ENCODE peak calls at places on chromosomes 1 and 21, in six cellular contexts. Z, T, S, I, D and Y are unnamed samples.

GRCh38 chr1:234956821-234957329 is 171.8 kb downstream of the TOMM20 start:
- DNase-seq in Z (peak), T (no peak), S (no peak), I (no peak), D (no peak), Y (no peak)

GRCh38 chr1:25450894-25451293 is 20.2 kb downstream of the MACO1 start:
- DNase-seq in Z (no peak), T (no peak), S (no peak), I (no peak), D (no peak), Y (no peak)

GRCh38 chr1:99469641-99470040 is 176.3 kb upstream of the PALMD start:
- DNase-seq in Z (no peak), T (peak), S (no peak), I (no peak), D (no peak), Y (no peak)

GRCh38 chr1:186420923-186421322 is 40.0 kb downstream of the PDC start:
- DNase-seq in Z (no peak), T (no peak), S (no peak), I (peak), D (no peak), Y (no peak)

GRCh38 chr1:18144921-18145699 is 37.5 kb downstream of the IGSF21 start:
- DNase-seq in Z (no peak), T (no peak), S (no peak), I (no peak), D (no peak), Y (no peak)

GRCh38 chr1:59062743-59063142 is 234.2 kb upstream of the FGGY start:
- DNase-seq in Z (peak), T (peak), S (peak), I (no peak), D (peak), Y (no peak)

GRCh38 chr1:27952147-27952546 is 7.6 kb upstream of the XKR8 start:
- DNase-seq in Z (no peak), T (no peak), S (no peak), I (no peak), D (no peak), Y (no peak)

GRCh38 chr21:36388835-36389234 is 3.6 kb downstream of the CHAF1B start:
- DNase-seq in Z (no peak), T (peak), S (no peak), I (no peak), D (no peak), Y (no peak)

GRCh38 chr21:43270800-43271261 is 102.0 kb downstream of the CRYAA start:
- DNase-seq in Z (peak), T (peak), S (no peak), I (no peak), D (no peak), Y (no peak)

GRCh38 chr1:35708179-35708891 is 10.3 kb downstream of the C1orf216 start:
- DNase-seq in Z (no peak), T (peak), S (peak), I (no peak), D (no peak), Y (no peak)

GRCh38 chr1:64516803-64517568 is 47.1 kb downstream of the CACHD1 start:
- DNase-seq in Z (no peak), T (peak), S (no peak), I (no peak), D (no peak), Y (no peak)

GRCh38 chr1:94541175-94542087 is at the start of gene F3:
- DNase-seq in Z (peak), T (peak), S (peak), I (peak), D (peak), Y (peak)

GRCh38 chr21:38289697-38290096 is 32.9 kb downstream of the KCNJ15 start:
- DNase-seq in Z (no peak), T (peak), S (no peak), I (no peak), D (no peak), Y (no peak)

GRCh38 chr1:2286923-2287322 is 58.8 kb downstream of the SKI start:
- DNase-seq in Z (no peak), T (no peak), S (no peak), I (no peak), D (no peak), Y (no peak)

GRCh38 chr21:29148535-29148934 is 18.1 kb downstream of the MAP3K7CL start:
- DNase-seq in Z (peak), T (peak), S (peak), I (no peak), D (no peak), Y (no peak)

GRCh38 chr1:19257178-19257914 is 5.7 kb downstream of the MRTO4 start:
- DNase-seq in Z (no peak), T (peak), S (peak), I (no peak), D (no peak), Y (no peak)

GRCh38 chr21:18411565-18411964 is 8.0 kb upstream of the TMPRSS15 start:
- DNase-seq in Z (no peak), T (no peak), S (no peak), I (no peak), D (no peak), Y (no peak)

GRCh38 chr1:2353215-2353906 is 38.0 kb downstream of the MORN1 start:
- DNase-seq in Z (no peak), T (no peak), S (no peak), I (no peak), D (no peak), Y (no peak)

GRCh38 chr1:184701821-184702220 is 52.8 kb downstream of the EDEM3 start:
- DNase-seq in Z (no peak), T (no peak), S (no peak), I (no peak), D (no peak), Y (no peak)

GRCh38 chr1:110556471-110556807 is 37.5 kb upstream of the KCNA10 start:
- DNase-seq in Z (peak), T (no peak), S (no peak), I (no peak), D (no peak), Y (no peak)

GRCh38 chr1:30106125-30106524 is 617.3 kb downstream of the MATN1 start:
- DNase-seq in Z (peak), T (peak), S (peak), I (no peak), D (no peak), Y (no peak)

GRCh38 chr21:37758997-37759396 is 157.3 kb downstream of the KCNJ6 start:
- DNase-seq in Z (no peak), T (peak), S (peak), I (peak), D (no peak), Y (no peak)

GRCh38 chr1:212035123-212035834 is at the start of the genes DTL and INTS7:
- DNase-seq in Z (peak), T (peak), S (peak), I (peak), D (peak), Y (peak)
- TF ChIP-seq CTCF in Z (peak), T (peak), S (peak), I (peak), D (peak), Y (peak)

GRCh38 chr1:230145953-230146476 is 79.0 kb downstream of the GALNT2 start:
- DNase-seq in Z (no peak), T (no peak), S (no peak), I (peak), D (no peak), Y (no peak)
- TF ChIP-seq CTCF in Z (no peak), T (no peak), S (no peak), I (no peak), D (no peak), Y (no peak)

GRCh38 chr1:223077434-223077833 is 65.6 kb downstream of the TLR5 start:
- DNase-seq in Z (no peak), T (no peak), S (no peak), I (no peak), D (no peak), Y (no peak)
- TF ChIP-seq CTCF in Z (no peak), T (peak), S (no peak), I (peak), D (no peak), Y (no peak)

GRCh38 chr1:52368383-52369172 is 2.6 kb upstream of the CC2D1B start:
- DNase-seq in Z (peak), T (peak), S (peak), I (peak), D (no peak), Y (no peak)
- TF ChIP-seq CTCF in Z (no peak), T (no peak), S (no peak), I (peak), D (no peak), Y (no peak)

DNA sequence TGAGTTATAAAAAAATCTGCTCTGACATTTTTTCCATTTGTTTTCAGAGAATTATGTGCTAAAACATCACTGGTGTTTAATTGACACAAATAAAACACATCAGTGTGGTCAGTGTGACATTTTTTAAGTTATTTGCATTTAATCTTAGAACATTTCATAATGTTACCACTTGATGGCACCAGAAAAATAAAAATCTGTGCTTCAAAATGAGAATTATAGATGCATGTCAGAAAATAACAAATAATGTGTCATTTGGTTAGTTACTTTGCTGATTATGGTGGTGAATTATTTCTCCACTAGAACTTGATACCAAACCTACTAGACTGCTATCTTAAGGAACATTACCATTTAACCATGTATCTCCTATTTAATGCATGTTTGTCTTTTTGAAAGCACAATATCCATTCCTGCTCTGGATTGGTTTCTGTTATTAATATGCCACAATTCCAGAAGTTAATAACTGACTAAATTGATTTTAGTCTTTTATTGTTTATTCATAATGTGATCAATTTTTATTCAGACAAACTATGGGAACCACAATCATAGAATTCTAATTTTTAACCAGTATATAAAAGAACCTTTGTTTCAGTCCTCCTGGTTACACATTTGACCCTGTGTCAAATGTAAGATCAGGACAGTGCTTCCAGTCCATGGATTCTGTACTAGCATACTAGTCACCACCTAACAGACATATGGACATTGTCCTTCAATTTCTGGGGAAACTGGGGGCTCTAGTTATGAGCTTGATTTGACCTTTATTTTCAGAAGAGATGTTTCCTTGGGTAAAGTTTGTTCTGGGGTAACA is 81.0 kb downstream of the RPS6KC1 start:
- DNase-seq in Z (no peak), T (no peak), S (no peak), I (no peak), D (no peak), Y (no peak)
- TF ChIP-seq CTCF in Z (no peak), T (no peak), S (no peak), I (no peak), D (peak), Y (no peak)

GRCh38 chr1:167088746-167089417 is 1.3 kb downstream of the GPA33 start:
- DNase-seq in Z (no peak), T (no peak), S (no peak), I (no peak), D (no peak), Y (no peak)
- TF ChIP-seq CTCF in Z (no peak), T (no peak), S (no peak), I (no peak), D (no peak), Y (no peak)

GRCh38 chr1:150020711-150021110 is 10.2 kb upstream of the OTUD7B start:
- DNase-seq in Z (no peak), T (no peak), S (no peak), I (no peak), D (no peak), Y (no peak)

GRCh38 chr1:150021191-150021688 is 10.7 kb upstream of the OTUD7B start:
- DNase-seq in Z (no peak), T (no peak), S (no peak), I (no peak), D (no peak), Y (no peak)

GRCh38 chr1:150024156-150024555 is 13.6 kb upstream of the OTUD7B start:
- DNase-seq in Z (no peak), T (no peak), S (no peak), I (no peak), D (no peak), Y (no peak)

GRCh38 chr1:150018165-150018564 is 7.6 kb upstream of the OTUD7B start:
- DNase-seq in Z (no peak), T (no peak), S (no peak), I (no peak), D (no peak), Y (no peak)

GRCh38 chr1:150022357-150022756 is 11.8 kb upstream of the OTUD7B start:
- DNase-seq in Z (no peak), T (no peak), S (no peak), I (no peak), D (no peak), Y (no peak)
- TF ChIP-seq CTCF in Z (no peak), T (no peak), S (no peak), I (no peak), D (no peak), Y (no peak)

GRCh38 chr1:38052750-38053415 is 6.3 kb upstream of the POU3F1 start:
- DNase-seq in Z (no peak), T (no peak), S (peak), I (no peak), D (no peak), Y (no peak)

GRCh38 chr1:38046884-38047602 is 450 bp upstream of the POU3F1 start:
- DNase-seq in Z (peak), T (peak), S (peak), I (peak), D (peak), Y (peak)

GRCh38 chr1:38053416-38054091 is 7.0 kb upstream of the POU3F1 start:
- DNase-seq in Z (no peak), T (no peak), S (no peak), I (no peak), D (no peak), Y (no peak)

GRCh38 chr1:38047603-38048146 is 1.1 kb upstream of the POU3F1 start:
- DNase-seq in Z (peak), T (peak), S (no peak), I (no peak), D (no peak), Y (no peak)

GRCh38 chr1:38050397-38051141 is 4.0 kb upstream of the POU3F1 start:
- DNase-seq in Z (no peak), T (no peak), S (no peak), I (no peak), D (no peak), Y (no peak)
- TF ChIP-seq CTCF in Z (no peak), T (no peak), S (no peak), I (no peak), D (no peak), Y (no peak)